ENCODE peak calls at places on chromosomes 6 and 20, in four cellular contexts. One of them, this sample, is unnamed.

GRCh38 chr20:15836634-15837033 is 736.6 kb downstream of the KIF16B start:
- DNase-seq in gastrocnemius medialis: no peak
- DNase-seq in spleen: no peak
- DNase-seq in pancreas: no peak
- DNase-seq in this sample: no peak

GRCh38 chr6:30748851-30749540 is 4.6 kb upstream of the IER3 start:
- DNase-seq in gastrocnemius medialis: no peak
- DNase-seq in spleen: no peak
- DNase-seq in pancreas: no peak
- DNase-seq in this sample: no peak

GRCh38 chr6:136014454-136015421 is 163.2 kb downstream of the PDE7B start:
- DNase-seq in gastrocnemius medialis: no peak
- DNase-seq in spleen: no peak
- DNase-seq in pancreas: no peak
- DNase-seq in this sample: no peak

GRCh38 chr6:109672204-109672603 is 18.8 kb downstream of the AK9 start:
- DNase-seq in gastrocnemius medialis: no peak
- DNase-seq in spleen: no peak
- DNase-seq in pancreas: no peak
- DNase-seq in this sample: no peak

GRCh38 chr6:158908596-158908995 is 89.4 kb upstream of the EZR start:
- DNase-seq in gastrocnemius medialis: no peak
- DNase-seq in spleen: no peak
- DNase-seq in pancreas: no peak
- DNase-seq in this sample: no peak

GRCh38 chr6:166625356-166625755 is 1.7 kb downstream of the RPS6KA2 start:
- DNase-seq in gastrocnemius medialis: no peak
- DNase-seq in spleen: no peak
- DNase-seq in pancreas: no peak
- DNase-seq in this sample: no peak

GRCh38 chr6:16414205-16414604 is 175.8 kb downstream of the GMPR start:
- DNase-seq in gastrocnemius medialis: no peak
- DNase-seq in spleen: no peak
- DNase-seq in pancreas: no peak
- DNase-seq in this sample: no peak

GRCh38 chr6:111250743-111251406 is 163.6 kb downstream of the SLC16A10 start:
- DNase-seq in gastrocnemius medialis: no peak
- DNase-seq in spleen: no peak
- DNase-seq in pancreas: no peak
- DNase-seq in this sample: no peak

GRCh38 chr6:55632953-55633352 is 54.0 kb upstream of the HMGCLL1 start:
- DNase-seq in gastrocnemius medialis: no peak
- DNase-seq in spleen: no peak
- DNase-seq in pancreas: no peak
- DNase-seq in this sample: no peak

GRCh38 chr20:58852559-58853271 is at the start of gene GNAS:
- DNase-seq in gastrocnemius medialis: peak; percentile 46
- DNase-seq in spleen: peak; percentile 80
- DNase-seq in pancreas: peak; percentile 64
- DNase-seq in this sample: no peak

GRCh38 chr20:19793716-19794115 is 35.7 kb downstream of the RIN2 start:
- DNase-seq in gastrocnemius medialis: no peak
- DNase-seq in spleen: no peak
- DNase-seq in pancreas: no peak
- DNase-seq in this sample: no peak

GRCh38 chr6:137808191-137808590 is 58.9 kb upstream of the TNFAIP3 start:
- DNase-seq in gastrocnemius medialis: no peak
- DNase-seq in spleen: no peak
- DNase-seq in pancreas: no peak
- DNase-seq in this sample: no peak

GRCh38 chr20:39124064-39124463 is 161.9 kb downstream of the DHX35 start:
- DNase-seq in gastrocnemius medialis: no peak
- DNase-seq in spleen: no peak
- DNase-seq in pancreas: no peak
- DNase-seq in this sample: no peak

GRCh38 chr6:153790881-153791473 is 248.1 kb upstream of the OPRM1 start:
- DNase-seq in gastrocnemius medialis: no peak
- DNase-seq in spleen: no peak
- DNase-seq in pancreas: no peak
- DNase-seq in this sample: no peak
- TF ChIP-seq CTCF in gastrocnemius medialis: no peak
- TF ChIP-seq CTCF in spleen: no peak
- TF ChIP-seq CTCF in pancreas: no peak
- TF ChIP-seq CTCF in this sample: no peak

GRCh38 chr6:115945306-115945705 is 115.4 kb downstream of the FRK start:
- DNase-seq in gastrocnemius medialis: no peak
- DNase-seq in spleen: no peak
- DNase-seq in pancreas: no peak
- DNase-seq in this sample: no peak
- H3K27ac ChIP-seq in gastrocnemius medialis: no peak overlapping the region
- H3K27ac ChIP-seq in spleen: no peak overlapping the region
- H3K27ac ChIP-seq in pancreas: no peak overlapping the region
- H3K27ac ChIP-seq in this sample: no peak overlapping the region

GRCh38 chr6:149484733-149485700 is at the start of gene ZC3H12D:
- DNase-seq in gastrocnemius medialis: peak; percentile 72
- DNase-seq in spleen: peak; percentile 91
- DNase-seq in pancreas: no peak
- DNase-seq in this sample: no peak

GRCh38 chr6:149483302-149483701 is 1.5 kb downstream of the ZC3H12D start:
- DNase-seq in gastrocnemius medialis: no peak
- DNase-seq in spleen: no peak
- DNase-seq in pancreas: no peak
- DNase-seq in this sample: no peak

GRCh38 chr6:149480502-149481280 is 4.1 kb downstream of the ZC3H12D start:
- DNase-seq in gastrocnemius medialis: no peak
- DNase-seq in spleen: peak; percentile 82
- DNase-seq in pancreas: no peak
- DNase-seq in this sample: no peak

GRCh38 chr6:149483849-149484635 is 772 bp downstream of the ZC3H12D start:
- DNase-seq in gastrocnemius medialis: no peak
- DNase-seq in spleen: no peak
- DNase-seq in pancreas: no peak
- DNase-seq in this sample: no peak

DNA sequence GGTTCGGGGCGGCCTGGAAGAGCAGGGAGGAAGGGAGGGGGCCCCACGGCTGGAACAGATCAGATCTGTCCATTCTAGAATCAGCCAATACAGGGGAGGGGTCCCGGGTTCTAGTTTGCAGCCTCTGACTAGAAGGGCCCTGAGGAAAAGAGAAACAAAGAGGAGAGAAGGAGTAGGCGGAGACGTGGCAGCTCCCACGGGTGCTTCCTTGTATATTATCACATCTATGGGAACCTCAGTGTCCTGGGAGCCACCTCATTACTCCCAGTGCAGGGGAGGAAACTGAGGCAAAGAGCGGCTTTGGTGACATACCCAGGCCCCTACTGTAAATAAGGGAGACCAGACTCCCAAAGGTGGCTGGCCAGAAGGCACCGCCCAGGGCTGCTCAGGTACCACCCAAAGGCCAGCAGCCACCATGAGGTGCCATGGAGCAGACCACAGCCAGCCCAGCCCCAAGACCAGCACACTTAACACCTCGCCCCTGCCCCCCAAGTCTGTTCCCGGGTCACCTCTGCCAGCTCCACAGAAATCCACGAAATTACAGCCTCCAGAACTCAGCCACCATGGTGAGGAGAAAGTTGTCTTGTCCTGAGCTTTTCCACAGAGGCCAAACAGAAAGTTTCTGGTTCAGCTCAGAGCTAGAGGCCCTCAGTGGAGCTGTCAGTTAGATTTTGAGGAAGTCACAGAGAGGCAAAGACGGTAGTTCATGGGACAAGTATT is 2.1 kb downstream of the ZC3H12D start:
- DNase-seq in gastrocnemius medialis: no peak
- DNase-seq in spleen: peak; percentile 85
- DNase-seq in pancreas: no peak
- DNase-seq in this sample: no peak
- H3K4me3 ChIP-seq in gastrocnemius medialis: peak overlapping the region; percentile 42
- H3K4me3 ChIP-seq in spleen: peak overlapping the region; percentile 27
- H3K4me3 ChIP-seq in pancreas: no peak overlapping the region
- H3K4me3 ChIP-seq in this sample: peak overlapping the region; percentile 78

GRCh38 chr6:168050861-168051586 is 28.0 kb downstream of the FRMD1 start:
- DNase-seq in gastrocnemius medialis: no peak
- DNase-seq in spleen: no peak
- DNase-seq in pancreas: no peak
- DNase-seq in this sample: no peak
- TF ChIP-seq CTCF in gastrocnemius medialis: peak; percentile 8
- TF ChIP-seq CTCF in spleen: no peak
- TF ChIP-seq CTCF in pancreas: no peak
- TF ChIP-seq CTCF in this sample: no peak

DNA sequence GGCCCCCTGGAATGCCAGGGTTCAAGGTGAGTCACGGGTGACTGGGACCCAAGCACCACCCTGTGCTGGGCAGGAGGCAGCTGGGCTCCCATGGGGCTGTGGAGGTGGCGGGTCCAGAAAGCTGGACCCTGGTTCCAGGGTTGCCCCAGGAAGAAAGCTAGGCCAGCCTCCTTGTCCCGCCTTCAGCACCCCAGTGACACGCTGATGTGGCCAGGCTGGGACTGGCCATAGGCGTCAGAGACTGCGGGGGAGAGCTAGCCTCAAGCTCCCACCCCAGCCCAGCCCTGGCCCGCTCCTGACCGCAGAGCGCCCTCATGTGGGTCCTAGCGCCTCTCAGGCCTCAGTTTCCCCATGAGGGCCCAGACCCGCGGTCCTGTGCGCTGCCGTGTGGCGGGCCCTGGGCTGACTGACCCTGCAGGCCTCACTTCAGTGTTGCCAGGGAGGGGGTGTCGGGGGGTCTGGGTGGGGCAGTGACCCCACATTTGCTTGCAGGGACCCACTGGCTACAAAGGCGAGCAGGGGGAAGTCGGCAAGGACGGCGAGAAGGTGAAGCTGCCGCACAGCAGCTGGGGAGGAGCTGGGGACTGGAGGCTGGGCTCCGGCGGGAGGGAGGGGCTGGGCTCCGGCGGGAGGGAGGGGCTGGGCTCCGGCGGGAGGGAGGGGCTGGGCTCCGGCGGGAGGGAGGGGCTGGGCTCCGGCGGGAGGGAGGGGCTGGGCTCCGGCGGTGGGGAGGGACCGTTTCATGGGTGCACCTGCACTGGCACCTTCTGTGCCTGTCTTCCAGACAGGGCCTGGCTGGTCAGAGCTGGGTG is 7.8 kb downstream of the COL9A3 start:
- DNase-seq in gastrocnemius medialis: no peak
- DNase-seq in spleen: no peak
- DNase-seq in pancreas: peak; percentile 75
- DNase-seq in this sample: no peak
- H3K27ac ChIP-seq in gastrocnemius medialis: no peak overlapping the region
- H3K27ac ChIP-seq in spleen: no peak overlapping the region
- H3K27ac ChIP-seq in pancreas: peak overlapping the region; percentile 51
- H3K27ac ChIP-seq in this sample: no peak overlapping the region

This sample was measured in thoracic aorta.